ENCODE peak calls at places on chromosome 3, in ten cellular contexts. R is hepatic stellate cell; D is CD4-positive, CD25-positive, alpha-beta regulatory T cell; Y is spleen; I is breast epithelium; L is stomach; V is Karpas-422; C is NCI-H748 treated with DMSO at 0.1 percent for 48 hours; B is NCI-H510A; X is fibroblast of the conjunctiva. F is an unnamed sample.

GRCh38 chr3:167773584-167773983 is 38.1 kb downstream of the SERPINI1 start:
- DNase-seq in Y (no peak), D (no peak), V (no peak), C (no peak), I (no peak), B (no peak), R (no peak), L (no peak), X (no peak), F (no peak)

GRCh38 chr3:194906970-194907629 is 221.4 kb downstream of the FAM43A start:
- DNase-seq in D (no peak), V (no peak), B (no peak), L (no peak), I (no peak), R (no peak), Y (no peak), C (no peak), X (no peak), F (no peak)

GRCh38 chr3:172844428-172844827 is 93.9 kb downstream of the ECT2 start:
- DNase-seq in C (no peak), I (no peak), L (no peak), V (no peak), X (no peak), R (no peak), B (no peak), Y (no peak), D (no peak), F (no peak)

GRCh38 chr3:1087066-1087555 is 5.7 kb upstream of the CNTN6 start:
- DNase-seq in I (peak; percentile 53), L (no peak), Y (no peak), V (no peak), C (peak; percentile 7), D (no peak), B (no peak), X (peak; percentile 96), R (peak; percentile 22), F (no peak)

GRCh38 chr3:182284793-182285192 is 508.5 kb upstream of the ATP11B start:
- DNase-seq in B (peak; percentile 83), Y (no peak), C (peak; percentile 84), X (no peak), D (no peak), L (peak; percentile 26), V (no peak), R (no peak), I (no peak), F (no peak)

GRCh38 chr3:152376351-152377183 is 107.8 kb downstream of the MBNL1 start:
- DNase-seq in L (no peak), R (no peak), D (no peak), Y (peak; percentile 74), I (no peak), V (peak; percentile 95), X (peak; percentile 60), B (no peak), C (no peak), F (no peak)

GRCh38 chr3:178436773-178437172 is 99.5 kb upstream of the KCNMB2 start:
- DNase-seq in X (peak; percentile 38), L (no peak), V (peak; percentile 73), B (no peak), I (no peak), Y (no peak), C (peak; percentile 42), R (peak; percentile 38), D (peak; percentile 2), F (no peak)

GRCh38 chr3:169250000-169250399 is 413.5 kb downstream of the MECOM start:
- DNase-seq in C (peak; percentile 3), Y (no peak), V (no peak), D (no peak), I (no peak), L (no peak), X (no peak), R (no peak), B (no peak), F (no peak)

GRCh38 chr3:23183731-23184130 is 19.4 kb upstream of the UBE2E2 start:
- DNase-seq in B (no peak), R (peak; percentile 4), C (peak; percentile 56), Y (no peak), D (no peak), X (peak; percentile 47), L (peak; percentile 40), V (peak; percentile 54), I (no peak), F (no peak)

GRCh38 chr3:141105828-141106628 is 54.9 kb downstream of the SPSB4 start:
- DNase-seq in X (peak; percentile 80), L (peak; percentile 79), B (no peak), R (peak; percentile 71), I (no peak), Y (no peak), D (peak; percentile 45), C (peak; percentile 57), V (peak; percentile 90), F (no peak)

GRCh38 chr3:140736863-140737460 is 59.1 kb downstream of the TRIM42 start:
- DNase-seq in D (no peak), V (peak; percentile 60), L (peak; percentile 33), B (no peak), C (peak; percentile 19), I (no peak), Y (no peak), R (peak; percentile 46), X (peak; percentile 42), F (peak; percentile 47)

GRCh38 chr3:197593046-197593380 is 37.2 kb upstream of the BDH1 start:
- DNase-seq in B (no peak), V (no peak), L (no peak), Y (no peak), C (no peak), I (no peak), D (no peak), R (no peak), X (no peak), F (no peak)

GRCh38 chr3:41000471-41000870 is 198.8 kb upstream of the CTNNB1 start:
- DNase-seq in V (no peak), R (no peak), Y (no peak), L (no peak), C (no peak), B (no peak), D (no peak), I (no peak), X (no peak), F (no peak)

GRCh38 chr3:36484386-36484785 is 104.1 kb downstream of the STAC start:
- DNase-seq in Y (no peak), B (no peak), L (no peak), I (no peak), V (no peak), X (no peak), D (no peak), R (no peak), C (no peak), F (no peak)

GRCh38 chr3:129686941-129687340 is 80.5 kb upstream of the PLXND1 start:
- DNase-seq in Y (no peak), X (no peak), D (no peak), R (no peak), L (no peak), V (no peak), I (no peak), C (peak; percentile 35), B (peak; percentile 62), F (no peak)

GRCh38 chr3:30602946-30603345 is 3.5 kb upstream of the TGFBR2 start:
- DNase-seq in R (no peak), B (no peak), V (no peak), C (no peak), X (no peak), L (no peak), D (no peak), I (no peak), Y (no peak), F (no peak)

GRCh38 chr3:143478124-143478693 is 358.6 kb downstream of the CHST2 start:
- DNase-seq in Y (no peak), D (no peak), L (no peak), X (no peak), C (no peak), I (no peak), R (no peak), B (no peak), V (peak; percentile 44), F (no peak)

GRCh38 chr3:185712337-185712736 is 112.5 kb downstream of the IGF2BP2 start:
- DNase-seq in I (no peak), Y (no peak), V (no peak), C (no peak), B (no peak), L (no peak), X (no peak), D (no peak), R (no peak), F (no peak)

GRCh38 chr3:130963878-130964277 is 62.7 kb downstream of the ASTE1 start:
- DNase-seq in X (peak; percentile 77), B (no peak), R (no peak), I (no peak), D (no peak), L (no peak), V (no peak), C (no peak), Y (no peak), F (no peak)

GRCh38 chr3:187919018-187919417 is 173.8 kb upstream of the BCL6 start:
- DNase-seq in L (no peak), D (peak; percentile 61), Y (no peak), B (no peak), X (no peak), V (peak; percentile 98), C (no peak), I (no peak), R (no peak), F (no peak)